ENCODE peak calls at places on chromosomes 1 and 21, in eight cellular contexts. One of them, this sample, is unnamed.

GRCh38 chr1:204791453-204792366 is 79.0 kb upstream of the NFASC start:
- DNase-seq in AG10803: peak
- DNase-seq in central memory CD4-positive, alpha-beta T cell: peak
- DNase-seq in stimulated activated CD8-positive, alpha-beta memory T cell treated with anti-CD3 and anti-CD28 coated beads, Interleukin-12 subunit alpha, Interleukin-12 subunit beta, amount 100 ng/mL, for 4 hours: peak
- DNase-seq in Right ventricle myocardium superior: peak
- DNase-seq in fibroblast of mammary gland: peak
- DNase-seq in NCI-H524 treated with DMSO at 0.1 percent for 48 hours: no peak
- DNase-seq in SHP77: peak
- DNase-seq in this sample: peak

GRCh38 chr1:25006770-25007169 is 76.7 kb upstream of the RUNX3 start:
- DNase-seq in NCI-H524 treated with DMSO at 0.1 percent for 48 hours: no peak
- DNase-seq in central memory CD4-positive, alpha-beta T cell: no peak
- DNase-seq in SHP77: peak
- DNase-seq in fibroblast of mammary gland: no peak
- DNase-seq in Right ventricle myocardium superior: no peak
- DNase-seq in stimulated activated CD8-positive, alpha-beta memory T cell treated with anti-CD3 and anti-CD28 coated beads, Interleukin-12 subunit alpha, Interleukin-12 subunit beta, amount 100 ng/mL, for 4 hours: no peak
- DNase-seq in AG10803: no peak
- DNase-seq in this sample: no peak

GRCh38 chr1:197526736-197527371 is 248.4 kb downstream of the DENND1B start:
- DNase-seq in AG10803: peak
- DNase-seq in stimulated activated CD8-positive, alpha-beta memory T cell treated with anti-CD3 and anti-CD28 coated beads, Interleukin-12 subunit alpha, Interleukin-12 subunit beta, amount 100 ng/mL, for 4 hours: no peak
- DNase-seq in Right ventricle myocardium superior: no peak
- DNase-seq in SHP77: peak
- DNase-seq in fibroblast of mammary gland: peak
- DNase-seq in central memory CD4-positive, alpha-beta T cell: peak
- DNase-seq in NCI-H524 treated with DMSO at 0.1 percent for 48 hours: no peak
- DNase-seq in this sample: peak

GRCh38 chr1:12230549-12231275 is 882 bp downstream of the VPS13D start:
- DNase-seq in fibroblast of mammary gland: no peak
- DNase-seq in Right ventricle myocardium superior: peak
- DNase-seq in central memory CD4-positive, alpha-beta T cell: no peak
- DNase-seq in SHP77: no peak
- DNase-seq in NCI-H524 treated with DMSO at 0.1 percent for 48 hours: no peak
- DNase-seq in stimulated activated CD8-positive, alpha-beta memory T cell treated with anti-CD3 and anti-CD28 coated beads, Interleukin-12 subunit alpha, Interleukin-12 subunit beta, amount 100 ng/mL, for 4 hours: no peak
- DNase-seq in AG10803: peak
- DNase-seq in this sample: no peak

GRCh38 chr1:6125366-6125765 is 54.8 kb downstream of the CHD5 start:
- DNase-seq in SHP77: no peak
- DNase-seq in AG10803: no peak
- DNase-seq in Right ventricle myocardium superior: peak
- DNase-seq in stimulated activated CD8-positive, alpha-beta memory T cell treated with anti-CD3 and anti-CD28 coated beads, Interleukin-12 subunit alpha, Interleukin-12 subunit beta, amount 100 ng/mL, for 4 hours: no peak
- DNase-seq in fibroblast of mammary gland: no peak
- DNase-seq in central memory CD4-positive, alpha-beta T cell: no peak
- DNase-seq in NCI-H524 treated with DMSO at 0.1 percent for 48 hours: no peak
- DNase-seq in this sample: no peak

GRCh38 chr21:31471865-31472264 is 127.8 kb upstream of the TIAM1 start:
- DNase-seq in fibroblast of mammary gland: no peak
- DNase-seq in NCI-H524 treated with DMSO at 0.1 percent for 48 hours: no peak
- DNase-seq in Right ventricle myocardium superior: no peak
- DNase-seq in AG10803: no peak
- DNase-seq in central memory CD4-positive, alpha-beta T cell: no peak
- DNase-seq in SHP77: no peak
- DNase-seq in stimulated activated CD8-positive, alpha-beta memory T cell treated with anti-CD3 and anti-CD28 coated beads, Interleukin-12 subunit alpha, Interleukin-12 subunit beta, amount 100 ng/mL, for 4 hours: no peak
- DNase-seq in this sample: no peak

GRCh38 chr21:25005388-25005787 is 601.9 kb downstream of the MRPL39 start:
- DNase-seq in SHP77: no peak
- DNase-seq in fibroblast of mammary gland: peak
- DNase-seq in AG10803: peak
- DNase-seq in central memory CD4-positive, alpha-beta T cell: no peak
- DNase-seq in NCI-H524 treated with DMSO at 0.1 percent for 48 hours: no peak
- DNase-seq in Right ventricle myocardium superior: no peak
- DNase-seq in stimulated activated CD8-positive, alpha-beta memory T cell treated with anti-CD3 and anti-CD28 coated beads, Interleukin-12 subunit alpha, Interleukin-12 subunit beta, amount 100 ng/mL, for 4 hours: no peak
- DNase-seq in this sample: no peak

GRCh38 chr1:204837440-204838084 is 33.1 kb upstream of the NFASC start:
- DNase-seq in stimulated activated CD8-positive, alpha-beta memory T cell treated with anti-CD3 and anti-CD28 coated beads, Interleukin-12 subunit alpha, Interleukin-12 subunit beta, amount 100 ng/mL, for 4 hours: no peak
- DNase-seq in SHP77: no peak
- DNase-seq in central memory CD4-positive, alpha-beta T cell: no peak
- DNase-seq in NCI-H524 treated with DMSO at 0.1 percent for 48 hours: no peak
- DNase-seq in Right ventricle myocardium superior: no peak
- DNase-seq in fibroblast of mammary gland: peak
- DNase-seq in AG10803: peak
- DNase-seq in this sample: peak

GRCh38 chr1:205344010-205344808 is 12.5 kb downstream of the KLHDC8A start:
- DNase-seq in stimulated activated CD8-positive, alpha-beta memory T cell treated with anti-CD3 and anti-CD28 coated beads, Interleukin-12 subunit alpha, Interleukin-12 subunit beta, amount 100 ng/mL, for 4 hours: peak
- DNase-seq in NCI-H524 treated with DMSO at 0.1 percent for 48 hours: no peak
- DNase-seq in central memory CD4-positive, alpha-beta T cell: peak
- DNase-seq in fibroblast of mammary gland: no peak
- DNase-seq in SHP77: peak
- DNase-seq in Right ventricle myocardium superior: peak
- DNase-seq in AG10803: no peak
- DNase-seq in this sample: no peak

GRCh38 chr1:89149229-89149628 is 23.3 kb upstream of the GBP2 start:
- DNase-seq in Right ventricle myocardium superior: peak
- DNase-seq in fibroblast of mammary gland: peak
- DNase-seq in SHP77: no peak
- DNase-seq in stimulated activated CD8-positive, alpha-beta memory T cell treated with anti-CD3 and anti-CD28 coated beads, Interleukin-12 subunit alpha, Interleukin-12 subunit beta, amount 100 ng/mL, for 4 hours: no peak
- DNase-seq in central memory CD4-positive, alpha-beta T cell: no peak
- DNase-seq in AG10803: peak
- DNase-seq in NCI-H524 treated with DMSO at 0.1 percent for 48 hours: no peak
- DNase-seq in this sample: peak

GRCh38 chr1:14340244-14340800 is 258.2 kb upstream of the KAZN start:
- DNase-seq in fibroblast of mammary gland: peak
- DNase-seq in SHP77: no peak
- DNase-seq in central memory CD4-positive, alpha-beta T cell: no peak
- DNase-seq in NCI-H524 treated with DMSO at 0.1 percent for 48 hours: no peak
- DNase-seq in AG10803: peak
- DNase-seq in stimulated activated CD8-positive, alpha-beta memory T cell treated with anti-CD3 and anti-CD28 coated beads, Interleukin-12 subunit alpha, Interleukin-12 subunit beta, amount 100 ng/mL, for 4 hours: no peak
- DNase-seq in Right ventricle myocardium superior: no peak
- DNase-seq in this sample: no peak

GRCh38 chr1:147472953-147473734 is 68.2 kb upstream of the BCL9 start:
- DNase-seq in fibroblast of mammary gland: peak
- DNase-seq in NCI-H524 treated with DMSO at 0.1 percent for 48 hours: no peak
- DNase-seq in AG10803: peak
- DNase-seq in Right ventricle myocardium superior: no peak
- DNase-seq in central memory CD4-positive, alpha-beta T cell: no peak
- DNase-seq in stimulated activated CD8-positive, alpha-beta memory T cell treated with anti-CD3 and anti-CD28 coated beads, Interleukin-12 subunit alpha, Interleukin-12 subunit beta, amount 100 ng/mL, for 4 hours: no peak
- DNase-seq in SHP77: no peak
- DNase-seq in this sample: no peak

GRCh38 chr1:44270666-44271628 is 57.7 kb downstream of the DMAP1 start:
- DNase-seq in NCI-H524 treated with DMSO at 0.1 percent for 48 hours: no peak
- DNase-seq in stimulated activated CD8-positive, alpha-beta memory T cell treated with anti-CD3 and anti-CD28 coated beads, Interleukin-12 subunit alpha, Interleukin-12 subunit beta, amount 100 ng/mL, for 4 hours: no peak
- DNase-seq in SHP77: no peak
- DNase-seq in AG10803: peak
- DNase-seq in Right ventricle myocardium superior: no peak
- DNase-seq in fibroblast of mammary gland: peak
- DNase-seq in central memory CD4-positive, alpha-beta T cell: no peak
- DNase-seq in this sample: no peak

GRCh38 chr1:178093150-178093957 is 550 bp upstream of the RASAL2 start:
- DNase-seq in Right ventricle myocardium superior: peak
- DNase-seq in central memory CD4-positive, alpha-beta T cell: no peak
- DNase-seq in SHP77: peak
- DNase-seq in fibroblast of mammary gland: peak
- DNase-seq in AG10803: peak
- DNase-seq in stimulated activated CD8-positive, alpha-beta memory T cell treated with anti-CD3 and anti-CD28 coated beads, Interleukin-12 subunit alpha, Interleukin-12 subunit beta, amount 100 ng/mL, for 4 hours: peak
- DNase-seq in NCI-H524 treated with DMSO at 0.1 percent for 48 hours: peak
- DNase-seq in this sample: peak

GRCh38 chr1:183126000-183126366 is 60.1 kb upstream of the LAMC2 start:
- DNase-seq in Right ventricle myocardium superior: no peak
- DNase-seq in NCI-H524 treated with DMSO at 0.1 percent for 48 hours: no peak
- DNase-seq in SHP77: no peak
- DNase-seq in stimulated activated CD8-positive, alpha-beta memory T cell treated with anti-CD3 and anti-CD28 coated beads, Interleukin-12 subunit alpha, Interleukin-12 subunit beta, amount 100 ng/mL, for 4 hours: no peak
- DNase-seq in central memory CD4-positive, alpha-beta T cell: peak
- DNase-seq in fibroblast of mammary gland: no peak
- DNase-seq in AG10803: no peak
- DNase-seq in this sample: no peak

GRCh38 chr1:171252482-171252881 is 4.2 kb downstream of the FMO1 start:
- DNase-seq in central memory CD4-positive, alpha-beta T cell: no peak
- DNase-seq in AG10803: no peak
- DNase-seq in Right ventricle myocardium superior: no peak
- DNase-seq in NCI-H524 treated with DMSO at 0.1 percent for 48 hours: peak
- DNase-seq in SHP77: peak
- DNase-seq in stimulated activated CD8-positive, alpha-beta memory T cell treated with anti-CD3 and anti-CD28 coated beads, Interleukin-12 subunit alpha, Interleukin-12 subunit beta, amount 100 ng/mL, for 4 hours: no peak
- DNase-seq in fibroblast of mammary gland: no peak
- DNase-seq in this sample: no peak

GRCh38 chr21:42056996-42057689 is 14.0 kb upstream of the UMODL1 start:
- DNase-seq in SHP77: no peak
- DNase-seq in central memory CD4-positive, alpha-beta T cell: no peak
- DNase-seq in stimulated activated CD8-positive, alpha-beta memory T cell treated with anti-CD3 and anti-CD28 coated beads, Interleukin-12 subunit alpha, Interleukin-12 subunit beta, amount 100 ng/mL, for 4 hours: no peak
- DNase-seq in fibroblast of mammary gland: peak
- DNase-seq in NCI-H524 treated with DMSO at 0.1 percent for 48 hours: no peak
- DNase-seq in AG10803: peak
- DNase-seq in Right ventricle myocardium superior: peak
- DNase-seq in this sample: no peak

GRCh38 chr1:119331915-119332314 is 36.7 kb upstream of the HAO2 start:
- DNase-seq in fibroblast of mammary gland: no peak
- DNase-seq in stimulated activated CD8-positive, alpha-beta memory T cell treated with anti-CD3 and anti-CD28 coated beads, Interleukin-12 subunit alpha, Interleukin-12 subunit beta, amount 100 ng/mL, for 4 hours: no peak
- DNase-seq in central memory CD4-positive, alpha-beta T cell: no peak
- DNase-seq in AG10803: no peak
- DNase-seq in NCI-H524 treated with DMSO at 0.1 percent for 48 hours: no peak
- DNase-seq in SHP77: no peak
- DNase-seq in Right ventricle myocardium superior: no peak
- DNase-seq in this sample: no peak

GRCh38 chr1:179558078-179558477 is 17.7 kb downstream of the NPHS2 start:
- DNase-seq in fibroblast of mammary gland: no peak
- DNase-seq in Right ventricle myocardium superior: no peak
- DNase-seq in AG10803: no peak
- DNase-seq in NCI-H524 treated with DMSO at 0.1 percent for 48 hours: no peak
- DNase-seq in stimulated activated CD8-positive, alpha-beta memory T cell treated with anti-CD3 and anti-CD28 coated beads, Interleukin-12 subunit alpha, Interleukin-12 subunit beta, amount 100 ng/mL, for 4 hours: no peak
- DNase-seq in SHP77: no peak
- DNase-seq in central memory CD4-positive, alpha-beta T cell: no peak
- DNase-seq in this sample: no peak